ENCODE peak calls at places on chromosomes 12 and 14, in seven cellular contexts. Z is NCI-H524 treated with DMSO at 0.1 percent for 48 hours, X is spleen, K is A172, G is astrocyte of the cerebellum, M is NCI-H1105, V is T-helper 2 cell. J is an unnamed sample.

GRCh38 chr12:125148316-125148715 is 83.1 kb downstream of the AACS start:
- DNase-seq in G (no peak), M (no peak), K (no peak), Z (no peak), X (no peak), V (no peak), J (no peak)

GRCh38 chr14:20684662-20685456 is 499 bp downstream of the RNASE4 start:
- DNase-seq in V (no peak), G (no peak), Z (no peak), K (peak), M (peak), X (no peak), J (no peak)

GRCh38 chr12:90908465-90908864 is 46.5 kb downstream of the CCER1 start:
- DNase-seq in K (peak), V (no peak), X (no peak), Z (no peak), M (no peak), G (no peak), J (no peak)

GRCh38 chr14:55316528-55316927 is 45.3 kb downstream of the FBXO34 start:
- DNase-seq in V (no peak), K (no peak), X (no peak), M (no peak), Z (no peak), G (no peak), J (no peak)

GRCh38 chr14:104268295-104268694 is 129.9 kb downstream of the KIF26A start:
- DNase-seq in G (no peak), X (no peak), V (no peak), K (no peak), M (no peak), Z (no peak), J (no peak)

GRCh38 chr12:105874121-105874520 is 264.6 kb downstream of the NUAK1 start:
- DNase-seq in Z (no peak), V (no peak), M (no peak), K (no peak), X (no peak), G (no peak), J (no peak)

GRCh38 chr12:15752780-15753179 is 36.4 kb downstream of the EPS8 start:
- DNase-seq in M (no peak), Z (no peak), V (no peak), X (no peak), G (no peak), K (no peak), J (no peak)

GRCh38 chr12:574475-575128 is 88.6 kb downstream of the NINJ2 start:
- DNase-seq in G (no peak), V (no peak), K (no peak), Z (no peak), X (no peak), M (no peak), J (no peak)

GRCh38 chr12:103928736-103929050 is 1.5 kb upstream of the HSP90B1 start:
- DNase-seq in G (no peak), M (no peak), Z (no peak), K (no peak), V (peak), X (peak), J (peak)

GRCh38 chr14:94681300-94682060 is 69.3 kb downstream of the SERPINA3 start:
- DNase-seq in Z (peak), V (no peak), K (peak), G (no peak), X (no peak), M (no peak), J (no peak)

GRCh38 chr12:52203126-52203921 is 11.5 kb upstream of the KRT80 start:
- DNase-seq in V (no peak), Z (no peak), K (peak), M (no peak), X (peak), G (no peak), J (no peak)

GRCh38 chr14:22512106-22512814 is 76.8 kb downstream of the DAD1 start:
- DNase-seq in V (no peak), G (no peak), X (no peak), M (no peak), Z (no peak), K (no peak), J (no peak)

GRCh38 chr12:29270446-29270845 is 110.5 kb downstream of the ERGIC2 start:
- DNase-seq in M (no peak), X (no peak), V (no peak), G (no peak), Z (no peak), K (no peak), J (no peak)

GRCh38 chr12:129552996-129553750 is 350.7 kb downstream of the TMEM132D start:
- DNase-seq in Z (no peak), X (no peak), V (no peak), M (no peak), G (peak), K (no peak), J (no peak)

GRCh38 chr14:66359500-66359899 is 126.7 kb upstream of the CCDC196 start:
- DNase-seq in K (peak), Z (peak), X (no peak), M (peak), V (no peak), G (peak), J (peak)

GRCh38 chr12:64600164-64600561 is 10.1 kb upstream of the RASSF3 start:
- DNase-seq in V (no peak), M (peak), Z (no peak), G (no peak), K (no peak), X (no peak), J (no peak)

GRCh38 chr14:93941293-93941910 is 14.3 kb downstream of the FAM181A start:
- DNase-seq in X (peak), V (no peak), K (peak), M (peak), Z (peak), G (peak), J (no peak)

GRCh38 chr12:4145990-4146859 is 127.3 kb upstream of the CCND2 start:
- DNase-seq in K (no peak), M (no peak), X (no peak), Z (no peak), G (no peak), V (no peak), J (peak)

GRCh38 chr14:90460136-90460535 is 63.3 kb downstream of the CALM1 start:
- DNase-seq in Z (no peak), X (no peak), G (no peak), M (no peak), V (no peak), K (no peak), J (no peak)

GRCh38 chr14:73634333-73634833 is 10.4 kb upstream of the DNAL1 start:
- DNase-seq in Z (peak), M (peak), X (no peak), K (no peak), V (no peak), G (no peak), J (no peak)

GRCh38 chr12:123902821-123903220 is 69.8 kb downstream of the CCDC92 start:
- DNase-seq in Z (no peak), V (no peak), X (peak), M (no peak), G (no peak), K (no peak), J (no peak)

GRCh38 chr14:23602181-23603095 is 23.8 kb upstream of the JPH4 start:
- DNase-seq in V (no peak), K (peak), G (no peak), M (no peak), Z (no peak), X (no peak), J (no peak)

GRCh38 chr14:76870146-76870545 is 43.9 kb downstream of the LRRC74A start:
- DNase-seq in Z (peak), M (no peak), X (no peak), K (no peak), G (no peak), V (no peak), J (no peak)

GRCh38 chr14:105532111-105532623 is 5.8 kb downstream of the TMEM121 start:
- DNase-seq in G (no peak), V (no peak), K (no peak), X (peak), Z (no peak), M (no peak), J (peak)

GRCh38 chr12:82012176-82012575 is 253.0 kb upstream of the PPFIA2 start:
- DNase-seq in X (no peak), Z (no peak), M (no peak), V (no peak), G (no peak), K (no peak), J (no peak)

GRCh38 chr12:24595652-24596235 is 353.2 kb downstream of the BCAT1 start:
- DNase-seq in Z (no peak), M (no peak), G (no peak), X (no peak), K (peak), V (no peak), J (no peak)

GRCh38 chr14:54709444-54709843 is 142.5 kb downstream of the SAMD4A start:
- DNase-seq in G (no peak), Z (no peak), X (no peak), V (no peak), K (no peak), M (no peak), J (no peak)

GRCh38 chr14:75979071-75979571 is 2.7 kb downstream of the TGFB3 start:
- DNase-seq in K (no peak), X (peak), Z (no peak), G (no peak), M (peak), V (no peak), J (peak)

GRCh38 chr14:27845241-27845850 is 921.2 kb upstream of the FOXG1 start:
- DNase-seq in Z (no peak), M (no peak), V (no peak), X (peak), K (no peak), G (no peak), J (no peak)

J was measured in memory B cell.